ENCODE peak calls at places on chromosomes 1 and 21, in seven cellular contexts. U, T, S, N, H, E and P are unnamed samples.

GRCh38 chr1:205976036-205976435 is 27.2 kb downstream of the RAB7B start:
- DNase-seq in N (no peak), E (no peak), T (no peak), H (no peak), U (no peak), S (no peak), P (no peak)

GRCh38 chr21:37535130-37535529 is 168.6 kb downstream of the DYRK1A start:
- DNase-seq in U (no peak), S (no peak), T (no peak), N (no peak), H (no peak), E (no peak), P (no peak)

GRCh38 chr21:38771536-38771935 is 34.2 kb upstream of the ETS2 start:
- DNase-seq in S (no peak), T (no peak), E (no peak), N (no peak), U (no peak), H (no peak), P (no peak)

GRCh38 chr1:22223176-22223575 is 80.3 kb upstream of the WNT4 start:
- DNase-seq in N (peak), H (no peak), E (no peak), T (no peak), S (peak), U (no peak), P (no peak)

GRCh38 chr1:223712856-223713494 is 636 bp downstream of the CAPN2 start:
- DNase-seq in T (no peak), N (peak), U (peak), H (peak), E (no peak), S (peak), P (no peak)

GRCh38 chr1:31390071-31390470 is 17.2 kb upstream of the FABP3 start:
- DNase-seq in H (peak), S (no peak), N (no peak), U (peak), E (no peak), T (no peak), P (no peak)

GRCh38 chr1:214427871-214428277 is 123.5 kb downstream of the PTPN14 start:
- DNase-seq in T (peak), N (no peak), S (no peak), E (peak), U (peak), H (peak), P (peak)

GRCh38 chr1:26848947-26849774 is 13.8 kb upstream of the SFN start:
- DNase-seq in H (peak), T (peak), S (peak), N (peak), E (no peak), U (peak), P (no peak)

GRCh38 chr1:180616441-180616840 is 15.4 kb upstream of the XPR1 start:
- DNase-seq in E (no peak), T (no peak), H (no peak), S (no peak), N (no peak), U (no peak), P (no peak)

GRCh38 chr1:15956150-15956549 is 19.8 kb downstream of the ZBTB17 start:
- DNase-seq in T (peak), S (no peak), N (no peak), E (no peak), H (no peak), U (no peak), P (no peak)

GRCh38 chr1:184664042-184664659 is 90.5 kb downstream of the EDEM3 start:
- DNase-seq in E (no peak), N (peak), S (peak), T (peak), U (peak), H (peak), P (peak)

GRCh38 chr1:114482585-114482984 is 28.4 kb downstream of the TRIM33 start:
- DNase-seq in N (no peak), S (no peak), U (peak), T (no peak), H (no peak), E (no peak), P (peak)

GRCh38 chr21:43196789-43197188 is 28.0 kb downstream of the CRYAA start:
- DNase-seq in N (peak), T (peak), S (peak), U (peak), H (peak), E (no peak), P (no peak)

GRCh38 chr1:171486048-171486519 is 754 bp downstream of the PRRC2C start:
- DNase-seq in E (peak), S (no peak), T (peak), U (peak), H (peak), N (no peak), P (no peak)

GRCh38 chr1:19044471-19044870 is 88.0 kb upstream of the IFFO2 start:
- DNase-seq in S (peak), H (no peak), E (no peak), T (no peak), U (no peak), N (peak), P (no peak)

GRCh38 chr1:101316801-101317200 is 80.0 kb downstream of the S1PR1 start:
- DNase-seq in U (no peak), T (no peak), N (no peak), S (no peak), E (no peak), H (no peak), P (no peak)

GRCh38 chr1:235108876-235109275 is 19.8 kb downstream of the TOMM20 start:
- DNase-seq in S (no peak), T (no peak), N (no peak), E (no peak), U (no peak), H (no peak), P (no peak)

GRCh38 chr1:36386262-36387140 is 777 bp upstream of the STK40 start:
- DNase-seq in N (peak), U (peak), E (peak), T (peak), H (peak), S (peak), P (peak)

GRCh38 chr1:37997256-37998088 is 7.7 kb upstream of the SF3A3 start:
- DNase-seq in U (no peak), H (no peak), E (no peak), T (no peak), N (no peak), S (peak), P (no peak)

GRCh38 chr1:37995773-37996379 is 6.1 kb upstream of the SF3A3 start:
- DNase-seq in N (peak), S (peak), H (peak), E (no peak), T (peak), U (no peak), P (peak)

GRCh38 chr1:37998913-37999433 is 6.3 kb downstream of the FHL3 start:
- DNase-seq in U (no peak), E (no peak), H (no peak), S (peak), N (no peak), T (no peak), P (no peak)

GRCh38 chr1:37998089-37998808 is 7.1 kb downstream of the FHL3 start:
- DNase-seq in E (no peak), N (no peak), H (no peak), T (no peak), U (no peak), S (no peak), P (no peak)

DNA sequence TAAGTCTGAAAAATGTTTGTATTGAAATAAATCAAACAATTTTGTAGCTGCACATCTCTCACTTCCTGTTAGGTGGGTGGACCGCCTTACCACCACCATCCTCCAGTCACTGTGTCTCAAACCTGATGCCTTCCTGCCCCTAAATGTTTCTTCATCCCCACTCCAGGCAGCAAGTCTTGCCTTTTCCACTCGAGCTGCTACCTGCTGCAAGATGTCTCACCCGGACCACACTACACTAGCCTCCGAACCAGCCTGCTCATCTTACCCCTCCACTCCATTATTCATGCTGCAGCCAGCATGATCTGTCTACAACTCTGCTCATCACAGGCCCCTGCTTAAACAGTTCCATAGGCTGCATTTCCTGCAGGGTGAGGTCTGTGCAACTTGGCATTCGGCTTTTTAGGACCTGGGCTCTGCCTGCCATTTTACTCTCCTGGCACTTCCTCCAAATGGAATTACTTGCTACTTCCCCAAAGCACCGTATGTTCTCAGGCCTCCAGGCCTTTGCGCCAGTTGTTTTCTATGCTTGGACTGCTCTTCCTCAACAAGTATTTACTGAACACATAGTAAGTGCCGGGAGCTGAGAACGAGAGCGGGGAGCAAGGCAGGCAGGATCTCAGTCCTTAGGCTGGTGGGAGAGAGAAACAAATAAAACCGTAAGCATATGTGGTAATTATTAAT is 5.2 kb upstream of the SF3A3 start:
- DNase-seq in S (no peak), E (no peak), N (no peak), T (no peak), H (no peak), U (no peak), P (no peak)
- H3K4me3 ChIP-seq in S (peak), E (peak), N (peak), T (peak), H (peak), U (no peak), P (no peak)

GRCh38 chr1:161915978-161916377 is 107.7 kb downstream of the OLFML2B start:
- DNase-seq in E (no peak), H (no peak), U (no peak), S (no peak), T (no peak), N (no peak), P (no peak)

GRCh38 chr1:161915051-161915503 is 108.6 kb downstream of the OLFML2B start:
- DNase-seq in E (no peak), N (no peak), T (peak), U (no peak), H (no peak), S (no peak), P (peak)

GRCh38 chr1:161921491-161921890 is 102.2 kb downstream of the OLFML2B start:
- DNase-seq in U (no peak), E (no peak), H (no peak), N (no peak), S (no peak), T (no peak), P (no peak)

GRCh38 chr1:161921990-161922389 is 101.7 kb downstream of the OLFML2B start:
- DNase-seq in N (no peak), S (no peak), T (peak), H (no peak), E (no peak), U (no peak), P (no peak)

GRCh38 chr1:161919229-161919628 is 104.4 kb downstream of the OLFML2B start:
- DNase-seq in N (no peak), T (no peak), S (no peak), E (no peak), H (no peak), U (no peak), P (no peak)
- H3K4me3 ChIP-seq in N (no peak), T (no peak), S (no peak), E (peak), H (no peak), U (no peak), P (no peak)

GRCh38 chr1:237042892-237043576 is 1.1 kb downstream of the RYR2 start:
- DNase-seq in N (peak), U (no peak), H (no peak), T (no peak), E (no peak), S (peak), P (peak)

GRCh38 chr1:237042467-237042891 is 495 bp downstream of the RYR2 start:
- DNase-seq in S (peak), E (no peak), N (no peak), T (no peak), U (no peak), H (no peak), P (peak)

GRCh38 chr1:237040823-237041222 is 1.2 kb upstream of the RYR2 start:
- DNase-seq in T (no peak), U (no peak), N (no peak), S (no peak), E (no peak), H (no peak), P (no peak)

GRCh38 chr1:237041795-237042466 is at the start of gene RYR2:
- DNase-seq in N (no peak), U (no peak), S (peak), E (no peak), H (no peak), T (no peak), P (peak)

GRCh38 chr1:237041461-237041794 is 556 bp upstream of the RYR2 start:
- DNase-seq in T (no peak), E (no peak), N (no peak), H (no peak), U (no peak), S (no peak), P (no peak)
- H3K4me3 ChIP-seq in T (no peak), E (no peak), N (peak), H (peak), U (no peak), S (peak), P (no peak)

DNA sequence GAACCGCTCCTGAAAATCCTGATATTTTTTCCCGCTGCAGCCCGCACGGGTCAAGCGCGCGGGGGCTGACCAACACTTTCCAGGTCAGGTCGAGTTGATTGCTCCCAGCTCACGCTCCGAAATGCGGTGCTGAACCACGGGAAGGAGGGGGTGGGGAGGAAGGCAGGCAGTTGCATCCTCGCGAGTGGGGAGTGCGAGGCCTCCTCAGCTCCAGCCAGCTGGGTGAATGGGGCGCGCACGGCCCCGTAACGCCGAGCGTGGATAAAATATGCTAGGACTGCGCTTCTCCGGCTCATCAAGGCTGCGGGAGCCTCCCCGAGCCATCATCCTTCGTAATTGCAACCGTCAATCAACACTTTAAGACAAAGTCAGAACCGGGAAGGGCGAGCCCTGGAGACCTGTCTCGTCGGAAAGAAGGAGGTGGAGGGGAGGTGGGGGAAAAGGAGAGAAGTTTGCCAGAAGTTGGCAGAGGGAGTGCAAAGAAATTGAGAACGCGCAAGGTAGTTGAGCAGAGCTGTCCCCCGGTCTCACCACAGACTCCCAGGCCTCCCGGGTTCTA is 8.0 kb downstream of the NR5A2 start:
- DNase-seq in N (no peak), T (no peak), S (no peak), E (no peak), U (no peak), H (no peak), P (no peak)
- H3K4me3 ChIP-seq in N (no peak), T (no peak), S (no peak), E (no peak), U (no peak), H (peak), P (no peak)

GRCh38 chr1:247638781-247639180 is 33.4 kb downstream of the OR2G3 start:
- DNase-seq in T (no peak), H (peak), U (no peak), E (no peak), S (no peak), N (no peak), P (no peak)

GRCh38 chr1:247638011-247638410 is 32.6 kb downstream of the OR2G3 start:
- DNase-seq in E (no peak), H (no peak), S (no peak), N (no peak), U (no peak), T (no peak), P (no peak)

GRCh38 chr1:247642742-247643141 is 36.8 kb downstream of the OR13G1 start:
- DNase-seq in T (no peak), H (no peak), U (no peak), E (no peak), N (no peak), S (no peak), P (no peak)

GRCh38 chr1:247639381-247639981 is 34.1 kb downstream of the OR2G3 start:
- DNase-seq in T (peak), U (no peak), S (peak), H (peak), E (no peak), N (peak), P (peak)
- H3K4me3 ChIP-seq in T (no peak), U (no peak), S (peak), H (peak), E (no peak), N (peak), P (no peak)